ENCODE peak calls at places on chromosome 5, in seven cellular contexts. K is BE2C, I is upper lobe of right lung, N is cardiac muscle cell, R is omental fat pad, F is bronchial epithelial cell, V is natural killer cell. O is an unnamed sample.

GRCh38 chr5:73883646-73884045 is 257.6 kb downstream of the ARHGEF28 start:
- DNase-seq in V (no peak), I (no peak), R (no peak), F (peak), K (no peak), N (no peak), O (no peak)

GRCh38 chr5:14726066-14726838 is 61.7 kb downstream of the OTULIN start:
- DNase-seq in F (peak), V (no peak), K (no peak), R (no peak), N (no peak), I (no peak), O (no peak)

GRCh38 chr5:134092875-134093274 is 21.6 kb upstream of the TCF7 start:
- DNase-seq in N (no peak), V (no peak), K (no peak), I (no peak), F (peak), R (no peak), O (no peak)

GRCh38 chr5:107478068-107478641 is 192.6 kb downstream of the EFNA5 start:
- DNase-seq in V (no peak), K (no peak), R (no peak), N (no peak), F (peak), I (no peak), O (no peak)

GRCh38 chr5:39980056-39980455 is 555.3 kb upstream of the DAB2 start:
- DNase-seq in F (peak), K (no peak), R (no peak), I (no peak), V (no peak), N (no peak), O (no peak)

GRCh38 chr5:132839426-132840301 is 9.2 kb upstream of the SHROOM1 start:
- DNase-seq in I (peak), F (peak), N (no peak), K (no peak), V (no peak), R (no peak), O (no peak)

GRCh38 chr5:81783401-81783800 is 32.5 kb upstream of the SSBP2 start:
- DNase-seq in R (no peak), N (no peak), K (no peak), F (no peak), I (no peak), V (no peak), O (no peak)

GRCh38 chr5:169753795-169754194 is 116.7 kb downstream of the DOCK2 start:
- DNase-seq in K (no peak), V (no peak), N (no peak), R (no peak), F (peak), I (no peak), O (no peak)

GRCh38 chr5:33978307-33978706 is 6.2 kb downstream of the SLC45A2 start:
- DNase-seq in R (no peak), N (no peak), V (no peak), I (no peak), F (no peak), K (no peak), O (no peak)

GRCh38 chr5:111472579-111472978 is 39.8 kb downstream of the STARD4 start:
- DNase-seq in R (no peak), F (no peak), K (peak), N (no peak), V (no peak), I (no peak), O (no peak)

GRCh38 chr5:42461507-42461906 is 38.3 kb downstream of the GHR start:
- DNase-seq in N (no peak), V (no peak), K (no peak), I (no peak), F (no peak), R (no peak), O (no peak)

GRCh38 chr5:135887881-135888614 is 7.6 kb downstream of the IL9 start:
- DNase-seq in F (no peak), V (no peak), K (no peak), I (no peak), N (peak), R (no peak), O (no peak)

DNA sequence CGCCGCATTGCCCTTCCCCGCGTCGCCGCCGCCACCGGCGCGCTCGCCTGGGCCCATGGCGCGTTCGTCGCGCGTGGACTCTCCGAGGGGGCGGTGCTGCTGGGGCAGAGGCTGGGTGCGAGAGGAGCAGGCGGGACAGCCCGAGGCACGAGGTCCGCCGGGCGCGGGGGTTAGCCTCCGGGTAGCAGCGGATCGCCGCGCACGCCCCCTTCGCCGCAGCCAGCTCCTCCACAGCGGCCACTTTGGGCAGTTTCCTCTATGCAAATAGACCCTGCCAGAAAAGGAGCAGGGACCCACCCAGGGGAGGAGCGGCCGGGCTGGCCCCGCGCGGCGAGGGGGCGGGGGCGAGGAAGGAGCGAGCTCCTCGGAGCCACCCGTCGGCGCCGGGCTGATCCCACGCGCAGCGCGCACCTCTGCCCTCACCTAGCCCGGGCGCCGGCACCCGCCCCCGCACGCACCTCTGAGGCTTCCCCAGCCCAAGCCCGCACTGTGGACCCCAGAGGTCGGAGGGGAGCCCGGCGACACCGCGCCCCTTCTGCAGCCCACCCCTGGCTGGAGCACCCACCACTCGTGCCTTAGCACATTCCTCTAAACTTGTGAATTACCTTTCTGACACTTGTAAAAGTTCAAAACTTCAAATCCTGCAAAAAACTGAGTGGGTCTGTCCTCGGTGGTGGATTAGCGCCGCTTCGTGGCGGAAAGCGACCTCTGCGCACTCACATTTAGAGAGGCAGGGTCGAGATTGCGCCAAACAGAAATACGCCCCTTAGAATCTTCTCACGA is at the start of gene COL23A1:
- DNase-seq in I (peak), N (peak), K (peak), V (peak), R (no peak), F (peak), O (peak)
- TF ChIP-seq CTCF in I (peak), N (peak), K (peak), V (peak), R (no peak), F (peak), O (peak)

GRCh38 chr5:59218424-59219045 is 635.7 kb downstream of the RAB3C start:
- DNase-seq in R (no peak), I (no peak), N (no peak), K (no peak), V (no peak), F (peak), O (no peak)
- TF ChIP-seq CTCF in R (no peak), I (peak), N (peak), K (no peak), V (peak), F (no peak), O (peak)

GRCh38 chr5:59660737-59661136 is 232.8 kb downstream of the PDE4D start:
- DNase-seq in V (no peak), N (peak), K (no peak), F (peak), R (no peak), I (no peak), O (no peak)
- TF ChIP-seq CTCF in V (no peak), N (peak), K (peak), F (no peak), R (no peak), I (peak), O (peak)

DNA sequence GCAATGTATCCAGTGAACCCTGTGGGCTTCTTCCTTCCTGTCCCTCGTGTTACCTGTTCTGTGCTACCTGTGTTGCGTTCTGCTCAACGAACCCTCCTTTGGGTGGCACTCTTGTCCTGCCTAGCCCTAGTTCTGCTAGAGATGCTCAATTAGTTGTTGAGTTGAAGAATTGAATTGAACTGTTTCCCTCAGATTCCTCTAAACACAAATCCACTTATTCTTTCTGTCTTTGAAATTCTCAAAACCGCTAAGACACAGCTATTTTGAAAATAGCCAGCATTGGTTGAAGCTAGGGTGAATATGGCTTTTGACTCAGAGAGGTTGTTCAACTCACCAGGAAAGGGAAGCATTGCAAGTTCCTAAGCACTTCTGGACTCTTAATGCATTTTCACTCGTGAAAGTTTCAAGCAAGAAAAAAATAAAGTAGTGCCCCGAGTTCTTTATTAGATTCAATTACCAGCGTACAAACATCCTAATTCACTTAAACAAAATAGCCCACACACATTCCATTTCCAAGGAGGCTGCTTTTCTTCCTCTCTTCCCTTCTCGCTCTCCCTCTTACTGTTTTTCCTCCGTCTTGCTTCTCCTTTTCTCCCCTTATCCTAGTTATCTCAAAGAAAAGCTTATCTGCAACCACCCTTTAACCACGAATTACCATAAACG is 648 bp upstream of the ITGA1 start:
- DNase-seq in I (no peak), N (no peak), F (peak), V (no peak), K (no peak), R (no peak), O (no peak)
- TF ChIP-seq CTCF in I (peak), N (peak), F (peak), V (no peak), K (peak), R (no peak), O (peak)

GRCh38 chr5:156927545-156927944 is 35.5 kb downstream of the TIMD4 start:
- DNase-seq in V (no peak), R (no peak), N (no peak), I (no peak), F (no peak), K (no peak), O (no peak)
- TF ChIP-seq CTCF in V (no peak), R (no peak), N (no peak), I (no peak), F (no peak), K (no peak), O (no peak)

GRCh38 chr5:149881874-149882273 is 62.7 kb downstream of the PDE6A start:
- DNase-seq in N (no peak), K (no peak), I (no peak), R (no peak), F (no peak), V (no peak), O (no peak)

GRCh38 chr5:149883550-149883949 is 61.0 kb downstream of the PDE6A start:
- DNase-seq in R (no peak), K (no peak), F (no peak), V (no peak), I (no peak), N (no peak), O (no peak)

GRCh38 chr5:149881069-149881622 is 63.4 kb downstream of the PDE6A start:
- DNase-seq in R (no peak), N (no peak), I (no peak), F (peak), V (no peak), K (no peak), O (no peak)

GRCh38 chr5:149873896-149874295 is 70.7 kb downstream of the PDE6A start:
- DNase-seq in K (no peak), F (no peak), V (no peak), N (no peak), R (no peak), I (no peak), O (no peak)

GRCh38 chr5:149878371-149878770 is 66.2 kb downstream of the PDE6A start:
- DNase-seq in V (no peak), F (peak), R (no peak), I (no peak), K (no peak), N (no peak), O (no peak)
- TF ChIP-seq CTCF in V (no peak), F (no peak), R (no peak), I (no peak), K (no peak), N (no peak), O (no peak)

DNA sequence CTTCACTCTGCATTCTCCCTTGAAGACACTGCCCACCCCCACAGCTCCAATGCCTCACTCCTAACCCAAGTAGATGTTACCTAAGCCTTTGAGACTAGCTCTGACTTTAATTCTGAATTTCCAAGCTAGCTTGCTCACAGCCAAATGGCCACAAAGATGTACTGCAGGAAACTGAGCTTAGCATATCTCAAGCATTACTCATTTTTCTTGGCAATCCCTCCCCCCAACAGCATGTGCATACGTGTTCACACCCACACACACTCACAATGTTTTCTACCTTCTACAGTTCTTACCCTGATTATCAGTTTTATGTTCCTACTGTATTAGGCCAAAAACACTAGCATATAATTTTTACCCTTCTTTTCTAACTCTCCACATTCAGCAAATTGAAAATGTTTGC is 13.7 kb upstream of the GRIA1 start:
- DNase-seq in V (no peak), K (no peak), I (no peak), N (no peak), R (no peak), F (peak), O (no peak)
- TF ChIP-seq CTCF in V (no peak), K (no peak), I (no peak), N (peak), R (no peak), F (peak), O (no peak)

O was measured in D721Med.